ENCODE peak calls at places on chromosomes 13 and 19, in five cellular contexts. X, W, H, C and S are unnamed samples.
A peak's percentile ranks its signal among the peaks of the same experiment; 100 is the strongest.

GRCh38 chr19:13817615-13818371 is 22.6 kb downstream of the ZSWIM4 start:
- DNase-seq in C (peak; percentile 99), X (peak; percentile 91), W (no peak), H (no peak), S (peak; percentile 25)

GRCh38 chr13:112248909-112249592 is 127.1 kb upstream of the SPACA7 start:
- DNase-seq in H (no peak), C (no peak), X (no peak), W (no peak), S (no peak)

GRCh38 chr13:78603240-78603947 is at the start of gene POU4F1:
- DNase-seq in C (peak; percentile 88), H (no peak), W (no peak), X (peak; percentile 81), S (no peak)

GRCh38 chr13:39916330-39916729 is 260.9 kb downstream of the COG6 start:
- DNase-seq in C (no peak), W (no peak), X (no peak), H (no peak), S (peak; percentile 28)

GRCh38 chr13:50936681-50937080 is 27.1 kb downstream of the RNASEH2B start:
- DNase-seq in H (no peak), C (no peak), X (no peak), W (no peak), S (no peak)

GRCh38 chr13:52848455-52849190 is at the start of gene PCDH8:
- DNase-seq in C (peak; percentile 93), H (no peak), W (no peak), X (peak; percentile 71), S (no peak)

GRCh38 chr19:791605-792360 is 5.5 kb upstream of the PTBP1 start:
- DNase-seq in C (no peak), W (no peak), H (no peak), X (no peak), S (no peak)

GRCh38 chr13:111422352-111422751 is 101.9 kb downstream of the TEX29 start:
- DNase-seq in H (no peak), C (no peak), X (peak; percentile 41), W (no peak), S (no peak)

GRCh38 chr19:17319473-17320238 is 10.3 kb downstream of the DDA1 start:
- DNase-seq in W (no peak), H (no peak), C (no peak), X (no peak), S (no peak)

GRCh38 chr19:41546386-41546789 is 29.6 kb upstream of the CEACAM21 start:
- DNase-seq in W (no peak), X (no peak), H (no peak), C (no peak), S (no peak)

GRCh38 chr13:83221813-83222241 is 660.4 kb downstream of the SLITRK1 start:
- DNase-seq in H (no peak), C (no peak), W (no peak), X (no peak), S (peak; percentile 76)

GRCh38 chr19:14985133-14985532 is 5.5 kb upstream of the SLC1A6 start:
- DNase-seq in C (no peak), W (no peak), X (no peak), H (no peak), S (no peak)
- H3K27ac ChIP-seq in C (no peak overlapping the region), W (no peak overlapping the region), X (no peak overlapping the region), H (no peak overlapping the region), S (no peak overlapping the region)

GRCh38 chr19:38799104-38799503 is 10.1 kb downstream of the LGALS7B start:
- DNase-seq in C (no peak), H (no peak), W (no peak), X (no peak), S (no peak)
- H3K27ac ChIP-seq in C (no peak overlapping the region), H (no peak overlapping the region), W (no peak overlapping the region), X (no peak overlapping the region), S (peak overlapping the region; percentile 25)

GRCh38 chr19:54433697-54434096 is 15.3 kb upstream of the LENG8 start:
- DNase-seq in H (no peak), W (no peak), C (no peak), X (no peak), S (no peak)

GRCh38 chr19:54431255-54431838 is 16.1 kb downstream of the TTYH1 start:
- DNase-seq in H (no peak), W (no peak), X (peak; percentile 76), C (no peak), S (no peak)

GRCh38 chr19:54434112-54434861 is 14.7 kb upstream of the LENG8 start:
- DNase-seq in C (no peak), X (no peak), W (no peak), H (no peak), S (no peak)

GRCh38 chr19:54430306-54431254 is 15.3 kb downstream of the TTYH1 start:
- DNase-seq in X (peak; percentile 87), H (no peak), W (no peak), C (peak; percentile 91), S (no peak)

GRCh38 chr19:54432144-54432738 is 16.8 kb upstream of the LENG8 start:
- DNase-seq in W (no peak), C (no peak), X (no peak), H (no peak), S (peak; percentile 74)
- H3K27ac ChIP-seq in W (no peak overlapping the region), C (no peak overlapping the region), X (no peak overlapping the region), H (no peak overlapping the region), S (no peak overlapping the region)

DNA sequence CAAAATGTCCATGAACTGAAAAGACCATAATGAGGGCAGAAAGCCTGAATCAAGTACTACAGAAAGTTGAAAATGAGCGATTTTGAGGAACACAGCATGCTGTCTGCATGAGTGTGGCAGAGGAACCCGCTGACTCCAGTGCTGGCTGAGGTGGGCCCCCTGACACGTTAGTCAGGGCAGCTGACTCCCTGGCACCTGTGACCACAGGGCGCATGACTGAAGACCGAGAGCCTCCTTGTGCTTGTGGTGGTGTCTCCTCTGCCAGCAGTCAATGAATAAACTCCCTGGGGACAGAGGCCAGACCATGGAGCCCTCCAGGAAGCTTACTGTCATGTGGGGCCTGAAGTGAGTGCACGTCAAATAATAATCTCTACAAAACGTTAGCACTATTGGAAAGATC is 38.4 kb upstream of the VSTM2B start:
- DNase-seq in H (no peak), X (no peak), W (no peak), C (no peak), S (no peak)
- H3K27ac ChIP-seq in H (no peak overlapping the region), X (no peak overlapping the region), W (no peak overlapping the region), C (no peak overlapping the region), S (no peak overlapping the region)

GRCh38 chr19:2047449-2048103 is 3.5 kb downstream of the MKNK2 start:
- DNase-seq in X (peak; percentile 92), C (no peak), H (peak; percentile 64), W (no peak), S (no peak)
- H3K27ac ChIP-seq in X (peak overlapping the region; percentile 95), C (no peak overlapping the region), H (peak overlapping the region; percentile 97), W (peak overlapping the region; percentile 52), S (no peak overlapping the region)